ENCODE peak calls at places on chromosomes 7 and 10, in nine cellular contexts. One of them, this sample, is unnamed.

GRCh38 chr10:130025811-130026510 is 61.9 kb upstream of the EBF3 start:
- DNase-seq in amygdala: no peak
- DNase-seq in frontal cortex: no peak
- DNase-seq in bronchial epithelial cell: no peak
- DNase-seq in RWPE1: no peak
- DNase-seq in stimulated activated CD8-positive, alpha-beta memory T cell treated with anti-CD3 and anti-CD28 coated beads, Interleukin-4, amount 100 ng/mL, for 1 hour: no peak
- DNase-seq in stimulated activated CD4-positive, alpha-beta T cell treated with anti-CD3 and anti-CD28 coated beads, Interleukin-1b, Interleukin-23, amount 100 ng/mL, for 4 hours: no peak
- DNase-seq in T1000: no peak
- DNase-seq in NCI-H1694: no peak
- DNase-seq in this sample: no peak

GRCh38 chr10:110566472-110567200 is 859 bp upstream of the SMC3 start:
- DNase-seq in NCI-H1694: no peak
- DNase-seq in bronchial epithelial cell: no peak
- DNase-seq in frontal cortex: no peak
- DNase-seq in stimulated activated CD8-positive, alpha-beta memory T cell treated with anti-CD3 and anti-CD28 coated beads, Interleukin-4, amount 100 ng/mL, for 1 hour: no peak
- DNase-seq in stimulated activated CD4-positive, alpha-beta T cell treated with anti-CD3 and anti-CD28 coated beads, Interleukin-1b, Interleukin-23, amount 100 ng/mL, for 4 hours: no peak
- DNase-seq in RWPE1: no peak
- DNase-seq in T1000: no peak
- DNase-seq in amygdala: no peak
- DNase-seq in this sample: no peak

GRCh38 chr10:14499610-14499904 is 168.8 kb upstream of the FRMD4A start:
- DNase-seq in RWPE1: no peak
- DNase-seq in stimulated activated CD4-positive, alpha-beta T cell treated with anti-CD3 and anti-CD28 coated beads, Interleukin-1b, Interleukin-23, amount 100 ng/mL, for 4 hours: no peak
- DNase-seq in frontal cortex: no peak
- DNase-seq in T1000: no peak
- DNase-seq in amygdala: no peak
- DNase-seq in NCI-H1694: no peak
- DNase-seq in stimulated activated CD8-positive, alpha-beta memory T cell treated with anti-CD3 and anti-CD28 coated beads, Interleukin-4, amount 100 ng/mL, for 1 hour: no peak
- DNase-seq in bronchial epithelial cell: no peak
- DNase-seq in this sample: no peak

GRCh38 chr10:4370376-4370775 is 455.6 kb upstream of the AKR1E2 start:
- DNase-seq in stimulated activated CD8-positive, alpha-beta memory T cell treated with anti-CD3 and anti-CD28 coated beads, Interleukin-4, amount 100 ng/mL, for 1 hour: no peak
- DNase-seq in bronchial epithelial cell: no peak
- DNase-seq in T1000: no peak
- DNase-seq in amygdala: no peak
- DNase-seq in NCI-H1694: no peak
- DNase-seq in frontal cortex: no peak
- DNase-seq in stimulated activated CD4-positive, alpha-beta T cell treated with anti-CD3 and anti-CD28 coated beads, Interleukin-1b, Interleukin-23, amount 100 ng/mL, for 4 hours: no peak
- DNase-seq in RWPE1: no peak
- DNase-seq in this sample: no peak

GRCh38 chr7:130276796-130277762 is 10.4 kb downstream of the CPA2 start:
- DNase-seq in stimulated activated CD8-positive, alpha-beta memory T cell treated with anti-CD3 and anti-CD28 coated beads, Interleukin-4, amount 100 ng/mL, for 1 hour: no peak
- DNase-seq in bronchial epithelial cell: peak; percentile 38
- DNase-seq in stimulated activated CD4-positive, alpha-beta T cell treated with anti-CD3 and anti-CD28 coated beads, Interleukin-1b, Interleukin-23, amount 100 ng/mL, for 4 hours: peak; percentile 6
- DNase-seq in RWPE1: peak; percentile 65
- DNase-seq in T1000: no peak
- DNase-seq in NCI-H1694: no peak
- DNase-seq in amygdala: no peak
- DNase-seq in frontal cortex: no peak
- DNase-seq in this sample: no peak

GRCh38 chr7:131188367-131189339 is 139.0 kb upstream of the MKLN1 start:
- DNase-seq in T1000: peak; percentile 62
- DNase-seq in stimulated activated CD8-positive, alpha-beta memory T cell treated with anti-CD3 and anti-CD28 coated beads, Interleukin-4, amount 100 ng/mL, for 1 hour: peak; percentile 24
- DNase-seq in stimulated activated CD4-positive, alpha-beta T cell treated with anti-CD3 and anti-CD28 coated beads, Interleukin-1b, Interleukin-23, amount 100 ng/mL, for 4 hours: peak; percentile 12
- DNase-seq in amygdala: no peak
- DNase-seq in RWPE1: peak; percentile 85
- DNase-seq in NCI-H1694: no peak
- DNase-seq in frontal cortex: no peak
- DNase-seq in bronchial epithelial cell: peak; percentile 99
- DNase-seq in this sample: no peak

GRCh38 chr7:137909042-137909441 is 62.3 kb upstream of the DGKI start:
- DNase-seq in bronchial epithelial cell: no peak
- DNase-seq in RWPE1: no peak
- DNase-seq in frontal cortex: no peak
- DNase-seq in stimulated activated CD4-positive, alpha-beta T cell treated with anti-CD3 and anti-CD28 coated beads, Interleukin-1b, Interleukin-23, amount 100 ng/mL, for 4 hours: no peak
- DNase-seq in stimulated activated CD8-positive, alpha-beta memory T cell treated with anti-CD3 and anti-CD28 coated beads, Interleukin-4, amount 100 ng/mL, for 1 hour: no peak
- DNase-seq in amygdala: peak; percentile 78
- DNase-seq in NCI-H1694: no peak
- DNase-seq in T1000: no peak
- DNase-seq in this sample: no peak

GRCh38 chr7:40799-41750 is 151.3 kb upstream of the FAM20C start:
- DNase-seq in frontal cortex: no peak
- DNase-seq in amygdala: no peak
- DNase-seq in bronchial epithelial cell: no peak
- DNase-seq in stimulated activated CD4-positive, alpha-beta T cell treated with anti-CD3 and anti-CD28 coated beads, Interleukin-1b, Interleukin-23, amount 100 ng/mL, for 4 hours: no peak
- DNase-seq in NCI-H1694: no peak
- DNase-seq in RWPE1: no peak
- DNase-seq in T1000: no peak
- DNase-seq in stimulated activated CD8-positive, alpha-beta memory T cell treated with anti-CD3 and anti-CD28 coated beads, Interleukin-4, amount 100 ng/mL, for 1 hour: no peak
- DNase-seq in this sample: no peak

GRCh38 chr10:11404931-11405330 is 206.5 kb downstream of the USP6NL start:
- DNase-seq in stimulated activated CD4-positive, alpha-beta T cell treated with anti-CD3 and anti-CD28 coated beads, Interleukin-1b, Interleukin-23, amount 100 ng/mL, for 4 hours: no peak
- DNase-seq in NCI-H1694: peak; percentile 8
- DNase-seq in frontal cortex: no peak
- DNase-seq in RWPE1: no peak
- DNase-seq in bronchial epithelial cell: no peak
- DNase-seq in stimulated activated CD8-positive, alpha-beta memory T cell treated with anti-CD3 and anti-CD28 coated beads, Interleukin-4, amount 100 ng/mL, for 1 hour: no peak
- DNase-seq in T1000: no peak
- DNase-seq in amygdala: no peak
- DNase-seq in this sample: no peak

GRCh38 chr10:17758896-17759295 is 6.9 kb downstream of the TMEM236 start:
- DNase-seq in NCI-H1694: no peak
- DNase-seq in stimulated activated CD4-positive, alpha-beta T cell treated with anti-CD3 and anti-CD28 coated beads, Interleukin-1b, Interleukin-23, amount 100 ng/mL, for 4 hours: no peak
- DNase-seq in frontal cortex: no peak
- DNase-seq in T1000: no peak
- DNase-seq in bronchial epithelial cell: no peak
- DNase-seq in amygdala: no peak
- DNase-seq in stimulated activated CD8-positive, alpha-beta memory T cell treated with anti-CD3 and anti-CD28 coated beads, Interleukin-4, amount 100 ng/mL, for 1 hour: no peak
- DNase-seq in RWPE1: no peak
- DNase-seq in this sample: no peak

GRCh38 chr10:71241899-71242620 is 29.7 kb downstream of the UNC5B start:
- DNase-seq in stimulated activated CD8-positive, alpha-beta memory T cell treated with anti-CD3 and anti-CD28 coated beads, Interleukin-4, amount 100 ng/mL, for 1 hour: no peak
- DNase-seq in bronchial epithelial cell: no peak
- DNase-seq in RWPE1: no peak
- DNase-seq in T1000: no peak
- DNase-seq in stimulated activated CD4-positive, alpha-beta T cell treated with anti-CD3 and anti-CD28 coated beads, Interleukin-1b, Interleukin-23, amount 100 ng/mL, for 4 hours: no peak
- DNase-seq in frontal cortex: peak; percentile 67
- DNase-seq in NCI-H1694: no peak
- DNase-seq in amygdala: peak; percentile 68
- DNase-seq in this sample: no peak

GRCh38 chr10:21212912-21213311 is 312.6 kb downstream of the SKIDA1 start:
- DNase-seq in amygdala: no peak
- DNase-seq in bronchial epithelial cell: no peak
- DNase-seq in stimulated activated CD8-positive, alpha-beta memory T cell treated with anti-CD3 and anti-CD28 coated beads, Interleukin-4, amount 100 ng/mL, for 1 hour: no peak
- DNase-seq in frontal cortex: no peak
- DNase-seq in RWPE1: no peak
- DNase-seq in NCI-H1694: no peak
- DNase-seq in stimulated activated CD4-positive, alpha-beta T cell treated with anti-CD3 and anti-CD28 coated beads, Interleukin-1b, Interleukin-23, amount 100 ng/mL, for 4 hours: no peak
- DNase-seq in T1000: no peak
- DNase-seq in this sample: no peak